ENCODE peak calls at places on chromosomes 13 and 19, in seven cellular contexts. O is activated T-helper 1 cell treated with Interleukin-2 at 50 U/mL for 16 hours; V is endothelial cell; N is ecto neural progenitor cell; A is omental fat pad; E is stimulated activated CD8-positive, alpha-beta memory T cell treated with anti-CD3 and anti-CD28 coated beads, Interleukin-7, amount 100 ng/mL, for 4 hours; I is MM.1S. H is an unnamed sample.

GRCh38 chr13:50236898-50237318 is 221.7 kb downstream of the KCNRG start:
- DNase-seq in O (no peak), V (no peak), N (no peak), A (no peak), E (no peak), I (no peak), H (peak; percentile 60)

GRCh38 chr19:15087182-15087581 is 5.2 kb downstream of the OR1I1 start:
- DNase-seq in O (no peak), V (no peak), N (no peak), A (no peak), E (no peak), I (no peak), H (no peak)

GRCh38 chr19:48111280-48111679 is 663 bp upstream of the PLA2G4C start:
- DNase-seq in O (no peak), V (no peak), N (no peak), A (no peak), E (no peak), I (no peak), H (no peak)

GRCh38 chr13:75913925-75914324 is 277.8 kb downstream of the LMO7 start:
- DNase-seq in O (no peak), V (no peak), N (no peak), A (no peak), E (no peak), I (no peak), H (no peak)

GRCh38 chr19:49212302-49212701 is 54.7 kb downstream of the TRPM4 start:
- DNase-seq in O (no peak), V (no peak), N (no peak), A (no peak), E (no peak), I (no peak), H (no peak)

GRCh38 chr19:4319067-4319718 is 14.8 kb downstream of the FSD1 start:
- DNase-seq in O (no peak), V (no peak), N (no peak), A (no peak), E (no peak), I (no peak), H (peak; percentile 3)

GRCh38 chr19:28990522-28990921 is 222.4 kb downstream of the UQCRFS1 start:
- DNase-seq in O (no peak), V (peak; percentile 16), N (no peak), A (no peak), E (no peak), I (no peak), H (no peak)

GRCh38 chr13:37534181-37534580 is 64.4 kb downstream of the POSTN start:
- DNase-seq in O (no peak), V (no peak), N (no peak), A (no peak), E (no peak), I (no peak), H (no peak)

GRCh38 chr19:47035127-47035494 is 13.3 kb downstream of the TMEM160 start:
- DNase-seq in O (no peak), V (no peak), N (peak; percentile 70), A (no peak), E (no peak), I (no peak), H (no peak)

H was measured in GM10248.